ENCODE peak calls at places on chromosomes 1 and 21, in four cellular contexts. Z is iris pigment epithelial cell, V is pancreas, C is Daoy. H is an unnamed sample.

GRCh38 chr1:6447818-6448748 is 17.9 kb downstream of the TNFRSF25 start:
- DNase-seq in Z (no peak), V (no peak), C (no peak), H (no peak)

GRCh38 chr21:17406202-17406601 is 106.6 kb upstream of the CXADR start:
- DNase-seq in Z (no peak), V (no peak), C (no peak), H (no peak)

GRCh38 chr1:85343612-85344255 is 67.3 kb upstream of the BCL10 start:
- DNase-seq in Z (peak; percentile 85), V (no peak), C (peak; percentile 81), H (peak; percentile 93)

GRCh38 chr1:43554444-43554992 is 23.8 kb downstream of the PTPRF start:
- DNase-seq in Z (peak; percentile 59), V (no peak), C (peak; percentile 33), H (peak; percentile 40)

GRCh38 chr1:204506091-204506968 is 9.9 kb upstream of the MDM4 start:
- DNase-seq in Z (peak; percentile 90), V (peak; percentile 68), C (peak; percentile 86), H (peak; percentile 96)

GRCh38 chr1:68049941-68050878 is at the start of gene DIRAS3:
- DNase-seq in Z (peak; percentile 84), V (peak; percentile 75), C (peak; percentile 62), H (no peak)

GRCh38 chr1:95440511-95440910 is 206.5 kb downstream of the RWDD3 start:
- DNase-seq in Z (no peak), V (no peak), C (no peak), H (no peak)

GRCh38 chr1:151106891-151107290 is 36.3 kb downstream of the GABPB2 start:
- DNase-seq in Z (peak; percentile 57), V (no peak), C (peak; percentile 52), H (no peak)

GRCh38 chr1:176693697-176694329 is 230.8 kb downstream of the PAPPA2 start:
- DNase-seq in Z (no peak), V (no peak), C (no peak), H (no peak)

GRCh38 chr1:244757091-244757939 is 78.1 kb upstream of the COX20 start:
- DNase-seq in Z (peak; percentile 38), V (no peak), C (no peak), H (no peak)

GRCh38 chr1:229279242-229279641 is 8.3 kb downstream of the RAB4A start:
- DNase-seq in Z (no peak), V (no peak), C (no peak), H (no peak)

GRCh38 chr1:33367488-33368405 is 46.8 kb upstream of the A3GALT2 start:
- DNase-seq in Z (peak; percentile 76), V (peak; percentile 73), C (peak; percentile 84), H (peak; percentile 87)

GRCh38 chr21:38349111-38349746 is 92.4 kb downstream of the KCNJ15 start:
- DNase-seq in Z (peak; percentile 74), V (no peak), C (peak; percentile 83), H (no peak)

H was measured in A673.